ENCODE peak calls at places on chromosomes 16 and 17, in nine cellular contexts. One of them, this sample, is unnamed.

GRCh38 chr17:80195671-80196529 is 24.2 kb downstream of the SGSH start:
- DNase-seq in prostate gland: no peak
- DNase-seq in small intestine: no peak
- DNase-seq in colonic mucosa: no peak
- DNase-seq in mammary epithelial cell: no peak
- DNase-seq in PC-9: no peak
- DNase-seq in GM23338: peak; percentile 72
- DNase-seq in pancreas: no peak
- DNase-seq in CD8-positive, alpha-beta memory T cell: peak; percentile 75
- DNase-seq in this sample: peak; percentile 49

GRCh38 chr16:85136705-85137322 is 24.5 kb upstream of the CIBAR2 start:
- DNase-seq in CD8-positive, alpha-beta memory T cell: no peak
- DNase-seq in pancreas: peak; percentile 48
- DNase-seq in small intestine: peak; percentile 41
- DNase-seq in PC-9: no peak
- DNase-seq in colonic mucosa: peak; percentile 55
- DNase-seq in prostate gland: no peak
- DNase-seq in GM23338: peak; percentile 63
- DNase-seq in mammary epithelial cell: no peak
- DNase-seq in this sample: no peak

GRCh38 chr17:17504341-17505140 is 8.3 kb upstream of the RASD1 start:
- DNase-seq in CD8-positive, alpha-beta memory T cell: no peak
- DNase-seq in GM23338: no peak
- DNase-seq in PC-9: no peak
- DNase-seq in mammary epithelial cell: no peak
- DNase-seq in small intestine: no peak
- DNase-seq in colonic mucosa: no peak
- DNase-seq in prostate gland: no peak
- DNase-seq in pancreas: no peak
- DNase-seq in this sample: no peak

GRCh38 chr16:86559802-86560305 is 4.8 kb upstream of the MTHFSD start:
- DNase-seq in pancreas: no peak
- DNase-seq in mammary epithelial cell: no peak
- DNase-seq in colonic mucosa: no peak
- DNase-seq in prostate gland: no peak
- DNase-seq in CD8-positive, alpha-beta memory T cell: no peak
- DNase-seq in PC-9: no peak
- DNase-seq in small intestine: no peak
- DNase-seq in GM23338: no peak
- DNase-seq in this sample: no peak

GRCh38 chr16:1691276-1691675 is 13.2 kb downstream of the JPT2 start:
- DNase-seq in PC-9: no peak
- DNase-seq in colonic mucosa: no peak
- DNase-seq in prostate gland: no peak
- DNase-seq in mammary epithelial cell: peak; percentile 75
- DNase-seq in CD8-positive, alpha-beta memory T cell: no peak
- DNase-seq in small intestine: no peak
- DNase-seq in pancreas: no peak
- DNase-seq in GM23338: no peak
- DNase-seq in this sample: no peak

GRCh38 chr17:40095944-40096791 is 4.2 kb downstream of the NR1D1 start:
- DNase-seq in pancreas: no peak
- DNase-seq in CD8-positive, alpha-beta memory T cell: peak; percentile 92
- DNase-seq in colonic mucosa: peak; percentile 71
- DNase-seq in mammary epithelial cell: no peak
- DNase-seq in prostate gland: no peak
- DNase-seq in small intestine: peak; percentile 65
- DNase-seq in GM23338: no peak
- DNase-seq in PC-9: no peak
- DNase-seq in this sample: peak; percentile 86

GRCh38 chr17:57713140-57713539 is 32.0 kb downstream of the CCDC182 start:
- DNase-seq in colonic mucosa: no peak
- DNase-seq in small intestine: no peak
- DNase-seq in GM23338: no peak
- DNase-seq in CD8-positive, alpha-beta memory T cell: no peak
- DNase-seq in prostate gland: no peak
- DNase-seq in pancreas: no peak
- DNase-seq in mammary epithelial cell: no peak
- DNase-seq in PC-9: no peak
- DNase-seq in this sample: no peak

GRCh38 chr16:64437706-64438329 is 684.0 kb downstream of the CDH11 start:
- DNase-seq in CD8-positive, alpha-beta memory T cell: no peak
- DNase-seq in PC-9: no peak
- DNase-seq in prostate gland: no peak
- DNase-seq in small intestine: no peak
- DNase-seq in mammary epithelial cell: no peak
- DNase-seq in pancreas: no peak
- DNase-seq in GM23338: no peak
- DNase-seq in colonic mucosa: no peak
- DNase-seq in this sample: no peak

GRCh38 chr16:14462811-14463210 is 167.2 kb downstream of the PARN start:
- DNase-seq in PC-9: no peak
- DNase-seq in CD8-positive, alpha-beta memory T cell: no peak
- DNase-seq in prostate gland: no peak
- DNase-seq in mammary epithelial cell: peak; percentile 73
- DNase-seq in small intestine: no peak
- DNase-seq in GM23338: no peak
- DNase-seq in pancreas: no peak
- DNase-seq in colonic mucosa: no peak
- DNase-seq in this sample: no peak

GRCh38 chr17:39867084-39867890 is 715 bp upstream of the ZPBP2 start:
- DNase-seq in colonic mucosa: no peak
- DNase-seq in PC-9: no peak
- DNase-seq in small intestine: no peak
- DNase-seq in mammary epithelial cell: no peak
- DNase-seq in pancreas: no peak
- DNase-seq in CD8-positive, alpha-beta memory T cell: peak; percentile 81
- DNase-seq in prostate gland: no peak
- DNase-seq in GM23338: no peak
- DNase-seq in this sample: peak; percentile 59

GRCh38 chr16:62977876-62978275 is 941.6 kb upstream of the CDH8 start:
- DNase-seq in small intestine: no peak
- DNase-seq in mammary epithelial cell: no peak
- DNase-seq in pancreas: no peak
- DNase-seq in prostate gland: no peak
- DNase-seq in GM23338: no peak
- DNase-seq in CD8-positive, alpha-beta memory T cell: no peak
- DNase-seq in colonic mucosa: no peak
- DNase-seq in PC-9: no peak
- DNase-seq in this sample: no peak

GRCh38 chr17:75778861-75779249 is 5.8 kb upstream of the UNK start:
- DNase-seq in colonic mucosa: peak; percentile 78
- DNase-seq in CD8-positive, alpha-beta memory T cell: no peak
- DNase-seq in prostate gland: no peak
- DNase-seq in PC-9: no peak
- DNase-seq in GM23338: peak; percentile 79
- DNase-seq in small intestine: peak; percentile 64
- DNase-seq in mammary epithelial cell: no peak
- DNase-seq in pancreas: peak; percentile 75
- DNase-seq in this sample: peak; percentile 74

GRCh38 chr16:3681206-3681605 is 26.7 kb downstream of the DNASE1 start:
- DNase-seq in PC-9: no peak
- DNase-seq in CD8-positive, alpha-beta memory T cell: no peak
- DNase-seq in GM23338: no peak
- DNase-seq in pancreas: peak; percentile 65
- DNase-seq in mammary epithelial cell: no peak
- DNase-seq in colonic mucosa: no peak
- DNase-seq in small intestine: no peak
- DNase-seq in prostate gland: no peak
- DNase-seq in this sample: no peak

GRCh38 chr16:2737895-2738418 is 14.5 kb upstream of the SRRM2 start:
- DNase-seq in colonic mucosa: no peak
- DNase-seq in CD8-positive, alpha-beta memory T cell: no peak
- DNase-seq in pancreas: no peak
- DNase-seq in small intestine: no peak
- DNase-seq in mammary epithelial cell: no peak
- DNase-seq in prostate gland: no peak
- DNase-seq in PC-9: no peak
- DNase-seq in GM23338: no peak
- DNase-seq in this sample: no peak

GRCh38 chr17:29733151-29733550 is 110.4 kb upstream of the CORO6 start:
- DNase-seq in PC-9: no peak
- DNase-seq in colonic mucosa: no peak
- DNase-seq in small intestine: no peak
- DNase-seq in CD8-positive, alpha-beta memory T cell: no peak
- DNase-seq in pancreas: no peak
- DNase-seq in mammary epithelial cell: peak; percentile 63
- DNase-seq in GM23338: no peak
- DNase-seq in prostate gland: no peak
- DNase-seq in this sample: no peak

GRCh38 chr17:57006040-57006439 is 28.1 kb downstream of the SCPEP1 start:
- DNase-seq in small intestine: no peak
- DNase-seq in prostate gland: no peak
- DNase-seq in PC-9: no peak
- DNase-seq in GM23338: no peak
- DNase-seq in colonic mucosa: no peak
- DNase-seq in pancreas: no peak
- DNase-seq in CD8-positive, alpha-beta memory T cell: no peak
- DNase-seq in mammary epithelial cell: no peak
- DNase-seq in this sample: no peak

GRCh38 chr17:68143425-68143824 is 104.4 kb upstream of the AMZ2 start:
- DNase-seq in GM23338: no peak
- DNase-seq in mammary epithelial cell: no peak
- DNase-seq in CD8-positive, alpha-beta memory T cell: no peak
- DNase-seq in colonic mucosa: no peak
- DNase-seq in prostate gland: no peak
- DNase-seq in pancreas: no peak
- DNase-seq in PC-9: no peak
- DNase-seq in small intestine: no peak
- DNase-seq in this sample: no peak

DNA sequence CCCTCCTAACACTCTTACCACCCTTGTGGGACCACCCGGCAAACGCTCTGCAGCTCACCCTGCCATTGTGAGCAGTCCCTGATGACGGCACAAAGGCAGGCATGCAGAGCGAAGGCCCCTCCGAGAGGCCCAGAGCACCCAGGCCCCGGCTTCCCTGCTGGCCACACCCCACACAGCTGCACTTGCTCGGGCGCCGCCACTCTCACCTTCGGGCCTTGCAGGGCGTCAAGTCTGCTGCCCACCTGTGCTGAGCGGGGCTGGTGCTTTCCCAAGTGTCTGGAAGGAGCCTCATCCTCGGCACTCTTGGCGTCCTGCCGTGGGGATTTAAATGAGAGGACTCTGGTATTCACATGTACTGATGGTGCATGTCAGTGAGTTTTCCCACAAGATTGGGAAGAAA is 30.3 kb upstream of the FASN start:
- DNase-seq in mammary epithelial cell: no peak
- DNase-seq in prostate gland: no peak
- DNase-seq in small intestine: no peak
- DNase-seq in PC-9: no peak
- DNase-seq in pancreas: no peak
- DNase-seq in GM23338: no peak
- DNase-seq in CD8-positive, alpha-beta memory T cell: no peak
- DNase-seq in colonic mucosa: no peak
- DNase-seq in this sample: no peak
- H3K4me1 ChIP-seq in mammary epithelial cell: peaks cover 4% of the 10 kb centered on the region
- H3K4me1 ChIP-seq in prostate gland: no peaks in the 10 kb centered on the region
- H3K4me1 ChIP-seq in small intestine: no peaks in the 10 kb centered on the region
- H3K4me1 ChIP-seq in PC-9: no peaks in the 10 kb centered on the region
- H3K4me1 ChIP-seq in pancreas: no peaks in the 10 kb centered on the region
- H3K4me1 ChIP-seq in GM23338: no peaks in the 10 kb centered on the region
- H3K4me1 ChIP-seq in CD8-positive, alpha-beta memory T cell: peaks cover 63% of the 10 kb centered on the region
- H3K4me1 ChIP-seq in colonic mucosa: no peaks in the 10 kb centered on the region
- H3K4me1 ChIP-seq in this sample: peaks cover 36% of the 10 kb centered on the region

DNA sequence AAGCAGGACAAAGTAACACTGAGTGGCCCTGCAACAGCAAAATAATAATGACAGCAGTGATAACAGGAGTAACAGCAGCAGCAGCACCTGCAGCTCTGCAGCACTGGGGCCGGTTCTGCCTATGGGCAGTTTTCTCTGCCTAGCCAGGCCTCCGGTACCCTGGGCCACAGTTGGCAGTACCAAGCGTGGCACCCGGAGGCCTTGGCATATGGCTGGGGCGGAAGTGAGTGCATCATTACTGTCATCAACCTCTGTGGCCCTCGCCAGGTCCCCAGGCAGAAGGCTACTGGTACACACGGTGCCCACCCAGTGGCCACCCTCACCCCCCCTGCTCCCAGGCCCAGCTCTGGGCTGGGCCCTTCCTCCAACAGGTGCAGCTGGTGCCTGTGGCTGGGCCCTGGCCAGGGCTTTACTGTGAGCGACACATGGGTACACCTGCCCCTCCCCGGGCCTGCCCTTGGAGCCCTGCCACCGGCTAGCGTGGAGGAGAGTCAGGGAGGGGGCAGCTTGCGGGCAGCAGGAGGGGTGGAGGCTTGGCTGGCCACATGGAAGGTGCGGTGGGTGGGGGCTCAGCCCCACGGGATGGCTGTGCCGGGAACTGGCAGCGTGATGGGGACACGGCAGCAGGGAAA is 3.0 kb downstream of the KCNJ12 start:
- DNase-seq in GM23338: no peak
- DNase-seq in prostate gland: no peak
- DNase-seq in pancreas: peak; percentile 61
- DNase-seq in CD8-positive, alpha-beta memory T cell: no peak
- DNase-seq in PC-9: no peak
- DNase-seq in colonic mucosa: peak; percentile 84
- DNase-seq in mammary epithelial cell: no peak
- DNase-seq in small intestine: peak; percentile 24
- DNase-seq in this sample: no peak
- H3K4me1 ChIP-seq in GM23338: peaks cover 5% of the 10 kb centered on the region
- H3K4me1 ChIP-seq in prostate gland: no peaks in the 10 kb centered on the region
- H3K4me1 ChIP-seq in pancreas: peaks cover 6% of the 10 kb centered on the region
- H3K4me1 ChIP-seq in CD8-positive, alpha-beta memory T cell: peaks cover 6% of the 10 kb centered on the region
- H3K4me1 ChIP-seq in PC-9: peaks cover 4% of the 10 kb centered on the region
- H3K4me1 ChIP-seq in colonic mucosa: peaks cover 10% of the 10 kb centered on the region
- H3K4me1 ChIP-seq in mammary epithelial cell: peaks cover 16% of the 10 kb centered on the region
- H3K4me1 ChIP-seq in small intestine: no peaks in the 10 kb centered on the region
- H3K4me1 ChIP-seq in this sample: peaks cover 17% of the 10 kb centered on the region

GRCh38 chr16:66365588-66365987 is 903 bp upstream of the CDH5 start:
- DNase-seq in prostate gland: no peak
- DNase-seq in GM23338: no peak
- DNase-seq in small intestine: no peak
- DNase-seq in CD8-positive, alpha-beta memory T cell: no peak
- DNase-seq in pancreas: no peak
- DNase-seq in colonic mucosa: peak; percentile 35
- DNase-seq in mammary epithelial cell: peak; percentile 37
- DNase-seq in PC-9: peak; percentile 31
- DNase-seq in this sample: no peak
- H3K4me1 ChIP-seq in prostate gland: no peaks in the 10 kb centered on the region
- H3K4me1 ChIP-seq in GM23338: peaks cover 9% of the 10 kb centered on the region
- H3K4me1 ChIP-seq in small intestine: no peaks in the 10 kb centered on the region
- H3K4me1 ChIP-seq in CD8-positive, alpha-beta memory T cell: no peaks in the 10 kb centered on the region
- H3K4me1 ChIP-seq in pancreas: no peaks in the 10 kb centered on the region
- H3K4me1 ChIP-seq in colonic mucosa: no peaks in the 10 kb centered on the region
- H3K4me1 ChIP-seq in mammary epithelial cell: no peaks in the 10 kb centered on the region
- H3K4me1 ChIP-seq in PC-9: peaks cover 75% of the 10 kb centered on the region
- H3K4me1 ChIP-seq in this sample: no peaks in the 10 kb centered on the region

DNA sequence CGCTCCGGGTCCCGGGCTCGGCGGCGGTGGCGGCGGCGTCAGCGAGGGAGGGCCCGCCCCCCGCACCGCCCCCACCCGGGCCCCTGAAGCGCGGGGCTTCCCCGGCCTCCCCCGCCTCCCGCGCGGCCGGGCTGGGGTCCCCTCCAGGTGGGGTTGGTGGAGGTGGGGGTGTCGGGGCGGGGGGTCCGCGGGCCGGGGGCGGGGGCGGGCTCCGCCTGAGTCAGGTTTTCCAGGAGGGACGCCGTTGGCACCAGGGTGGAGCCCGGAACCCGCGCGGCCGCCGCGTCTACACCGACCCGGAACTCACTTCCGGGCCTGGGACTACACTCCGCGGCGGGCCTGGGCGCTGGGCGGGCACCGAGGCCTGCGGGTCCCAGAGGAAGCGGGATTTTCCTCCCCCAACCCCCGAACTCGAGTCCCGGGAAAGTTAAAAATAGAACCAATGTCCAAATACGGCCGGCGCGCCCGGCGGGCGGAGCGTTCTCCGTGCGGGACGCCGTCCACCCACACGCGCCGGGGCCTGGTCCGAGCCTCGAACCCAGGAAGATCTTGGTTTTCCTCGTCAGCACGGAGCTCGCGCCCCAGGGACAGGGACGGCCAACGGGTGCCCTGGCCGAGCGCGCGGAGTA is 6.6 kb downstream of the MYO1C start:
- DNase-seq in pancreas: peak; percentile 69
- DNase-seq in small intestine: peak; percentile 46
- DNase-seq in PC-9: peak; percentile 64
- DNase-seq in colonic mucosa: peak; percentile 74
- DNase-seq in GM23338: peak; percentile 54
- DNase-seq in prostate gland: no peak
- DNase-seq in CD8-positive, alpha-beta memory T cell: peak; percentile 82
- DNase-seq in mammary epithelial cell: peak; percentile 26
- DNase-seq in this sample: peak; percentile 60
- H3K4me1 ChIP-seq in pancreas: peaks cover 3% of the 10 kb centered on the region
- H3K4me1 ChIP-seq in small intestine: no peaks in the 10 kb centered on the region
- H3K4me1 ChIP-seq in PC-9: peaks cover 54% of the 10 kb centered on the region
- H3K4me1 ChIP-seq in colonic mucosa: peaks cover 31% of the 10 kb centered on the region
- H3K4me1 ChIP-seq in GM23338: peaks cover 19% of the 10 kb centered on the region
- H3K4me1 ChIP-seq in prostate gland: peaks cover 18% of the 10 kb centered on the region
- H3K4me1 ChIP-seq in CD8-positive, alpha-beta memory T cell: peaks cover 28% of the 10 kb centered on the region
- H3K4me1 ChIP-seq in mammary epithelial cell: peaks cover 33% of the 10 kb centered on the region
- H3K4me1 ChIP-seq in this sample: peaks cover 44% of the 10 kb centered on the region